ENCODE peak calls at places on chromosomes 16 and 17, in eight cellular contexts. Z is progenitor cell of endocrine pancreas, F is left ventricle myocardium inferior, X is NB4, P is cardiac fibroblast, O is neural progenitor cell, U is astrocyte of the spinal cord, H is AG04450. K is an unnamed sample.

GRCh38 chr16:674968-675883 is at the start of gene RHBDL1:
- DNase-seq in Z (no peak), F (no peak), X (peak; percentile 49), P (peak; percentile 33), O (peak; percentile 61), U (peak; percentile 38), H (no peak), K (no peak)

GRCh38 chr16:11359370-11359769 is 14.1 kb downstream of the RMI2 start:
- DNase-seq in Z (no peak), F (no peak), X (no peak), P (peak; percentile 40), O (no peak), U (peak; percentile 69), H (peak; percentile 52), K (no peak)

GRCh38 chr16:84270071-84270470 is 24.6 kb upstream of the WFDC1 start:
- DNase-seq in Z (no peak), F (no peak), X (no peak), P (no peak), O (no peak), U (no peak), H (no peak), K (no peak)

GRCh38 chr17:81491193-81491592 is 21.4 kb downstream of the ACTG1 start:
- DNase-seq in Z (no peak), F (no peak), X (no peak), P (no peak), O (no peak), U (no peak), H (no peak), K (no peak)

GRCh38 chr16:18816286-18816685 is 14.9 kb upstream of the ARL6IP1 start:
- DNase-seq in Z (no peak), F (no peak), X (no peak), P (no peak), O (no peak), U (no peak), H (no peak), K (no peak)

GRCh38 chr16:17768257-17768656 is 297.5 kb upstream of the XYLT1 start:
- DNase-seq in Z (no peak), F (no peak), X (no peak), P (peak; percentile 68), O (no peak), U (peak; percentile 84), H (no peak), K (no peak)

GRCh38 chr17:82241183-82241925 is 12.5 kb downstream of the SLC16A3 start:
- DNase-seq in Z (no peak), F (peak; percentile 82), X (peak; percentile 52), P (peak; percentile 83), O (no peak), U (peak; percentile 69), H (no peak), K (no peak)

GRCh38 chr16:54504372-54504771 is 217.8 kb upstream of the IRX3 start:
- DNase-seq in Z (no peak), F (no peak), X (no peak), P (no peak), O (no peak), U (no peak), H (no peak), K (no peak)

GRCh38 chr17:32772453-32773025 is 104.4 kb downstream of the MYO1D start:
- DNase-seq in Z (no peak), F (no peak), X (no peak), P (no peak), O (no peak), U (no peak), H (no peak), K (no peak)

GRCh38 chr17:917391-917811 is 62.2 kb downstream of the NXN start:
- DNase-seq in Z (no peak), F (no peak), X (no peak), P (no peak), O (no peak), U (no peak), H (no peak), K (no peak)

GRCh38 chr16:48862087-48862532 is 252.1 kb upstream of the N4BP1 start:
- DNase-seq in Z (no peak), F (no peak), X (no peak), P (no peak), O (peak; percentile 23), U (peak; percentile 10), H (peak; percentile 29), K (no peak)

GRCh38 chr16:67963325-67964321 is 4.8 kb downstream of the SLC12A4 start:
- DNase-seq in Z (no peak), F (no peak), X (no peak), P (no peak), O (no peak), U (no peak), H (no peak), K (no peak)

GRCh38 chr17:82193520-82194236 is 19.0 kb downstream of the CCDC57 start:
- DNase-seq in Z (no peak), F (no peak), X (no peak), P (no peak), O (no peak), U (no peak), H (no peak), K (no peak)

GRCh38 chr17:74987418-74987908 is at the start of gene CDR2L:
- DNase-seq in Z (peak; percentile 92), F (peak; percentile 98), X (peak; percentile 95), P (peak; percentile 91), O (peak; percentile 98), U (peak; percentile 95), H (peak; percentile 75), K (peak; percentile 95)

GRCh38 chr17:74990581-74991105 is 3.2 kb downstream of the CDR2L start:
- DNase-seq in Z (no peak), F (no peak), X (no peak), P (no peak), O (no peak), U (no peak), H (no peak), K (no peak)

GRCh38 chr17:74986206-74986576 is 1.2 kb upstream of the CDR2L start:
- DNase-seq in Z (no peak), F (no peak), X (no peak), P (no peak), O (no peak), U (no peak), H (no peak), K (no peak)

GRCh38 chr17:74992223-74992622 is 4.8 kb downstream of the CDR2L start:
- DNase-seq in Z (no peak), F (no peak), X (peak; percentile 40), P (no peak), O (no peak), U (no peak), H (no peak), K (no peak)

GRCh38 chr17:74987909-74988711 is 678 bp downstream of the CDR2L start:
- DNase-seq in Z (peak; percentile 58), F (peak; percentile 90), X (peak; percentile 52), P (peak; percentile 76), O (peak; percentile 88), U (peak; percentile 78), H (peak; percentile 29), K (no peak)
- TF ChIP-seq CTCF in Z (peak; percentile 27), F (peak; percentile 60), X (no peak), P (peak; percentile 26), O (peak; percentile 41), U (peak; percentile 47), H (peak; percentile 44), K (no peak)

GRCh38 chr17:45016823-45017222 is 34.6 kb downstream of the DCAKD start:
- DNase-seq in Z (no peak), F (no peak), X (peak; percentile 39), P (no peak), O (peak; percentile 41), U (no peak), H (no peak), K (no peak)

GRCh38 chr17:45020354-45021138 is 30.9 kb downstream of the DCAKD start:
- DNase-seq in Z (no peak), F (no peak), X (no peak), P (no peak), O (peak; percentile 81), U (peak; percentile 53), H (no peak), K (no peak)

GRCh38 chr17:45021607-45022287 is 29.7 kb downstream of the DCAKD start:
- DNase-seq in Z (peak; percentile 70), F (peak; percentile 67), X (peak; percentile 69), P (peak; percentile 54), O (peak; percentile 87), U (peak; percentile 44), H (no peak), K (peak; percentile 65)

GRCh38 chr17:45018514-45019176 is 32.8 kb downstream of the DCAKD start:
- DNase-seq in Z (no peak), F (peak; percentile 37), X (no peak), P (no peak), O (peak; percentile 31), U (no peak), H (no peak), K (no peak)

GRCh38 chr17:45019177-45019711 is 32.2 kb downstream of the DCAKD start:
- DNase-seq in Z (peak; percentile 47), F (peak; percentile 60), X (peak; percentile 59), P (no peak), O (peak; percentile 53), U (no peak), H (no peak), K (no peak)
- TF ChIP-seq CTCF in Z (peak; percentile 61), F (peak; percentile 67), X (peak; percentile 34), P (peak; percentile 1), O (peak; percentile 41), U (peak; percentile 46), H (peak; percentile 39), K (no peak)

DNA sequence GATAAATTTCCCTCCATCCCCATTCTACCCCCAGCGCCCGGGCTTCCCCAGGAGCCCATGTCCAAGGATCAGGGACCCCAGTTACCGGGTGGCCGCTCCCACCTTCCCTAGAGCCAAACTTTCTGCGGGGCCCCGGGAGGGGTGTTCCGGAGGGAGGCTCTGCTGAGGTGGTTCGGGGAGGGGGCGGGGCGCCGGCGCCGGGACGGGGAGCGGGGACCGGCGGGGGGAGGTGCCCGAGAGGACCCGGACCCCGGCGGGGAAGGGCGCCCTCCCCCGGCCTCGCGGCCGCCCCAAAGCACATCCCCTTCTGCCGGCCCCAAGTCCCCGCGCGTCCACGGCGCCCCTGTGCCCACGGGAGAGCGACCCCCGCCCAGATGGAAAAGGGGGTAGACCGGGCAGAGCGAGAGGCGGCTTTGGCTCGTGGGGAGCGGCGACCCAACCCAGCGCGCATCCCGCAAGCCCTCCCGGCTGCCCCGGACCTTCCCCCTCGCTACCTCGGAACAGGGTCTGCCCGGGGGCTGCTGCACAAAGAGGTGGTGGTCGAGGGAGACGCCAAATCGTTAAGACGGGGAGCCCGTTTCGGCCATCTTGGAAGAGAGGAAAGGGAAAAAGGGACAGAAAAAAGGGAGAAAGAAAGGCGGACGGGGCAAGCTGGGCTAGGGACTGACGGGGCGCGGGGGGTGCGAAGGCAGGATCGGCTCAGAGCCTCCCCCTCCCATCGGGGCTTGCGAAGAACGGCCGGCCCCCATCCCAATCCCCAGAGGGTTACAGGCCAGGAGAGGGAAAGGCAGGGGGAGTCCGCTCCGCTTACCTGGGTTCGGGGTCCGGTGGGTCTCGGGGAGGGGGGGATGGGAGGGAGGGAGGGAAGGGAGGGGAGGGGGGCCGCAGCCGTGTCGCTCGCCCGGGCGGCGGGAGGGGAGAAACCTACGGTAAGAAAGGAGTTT is 479 bp downstream of the PCGF2 start:
- DNase-seq in Z (peak; percentile 32), F (peak; percentile 64), X (no peak), P (peak; percentile 34), O (peak; percentile 80), U (no peak), H (no peak), K (no peak)
- TF ChIP-seq CTCF in Z (peak; percentile 35), F (peak; percentile 27), X (peak; percentile 1), P (no peak), O (peak; percentile 35), U (no peak), H (no peak), K (no peak)

GRCh38 chr17:39141915-39142664 is 9.3 kb downstream of the PLXDC1 start:
- DNase-seq in Z (no peak), F (no peak), X (no peak), P (no peak), O (no peak), U (no peak), H (no peak), K (no peak)
- TF ChIP-seq CTCF in Z (no peak), F (no peak), X (no peak), P (no peak), O (no peak), U (no peak), H (no peak), K (no peak)